ENCODE peak calls at places on chromosomes 5 and 9, in eight cellular contexts. D is sigmoid colon, M is cardiac muscle cell, V is right lobe of liver, L is astrocyte of the spinal cord, Z is epithelial cell of esophagus, E is A673, S is heart right ventricle. N is an unnamed sample.

GRCh38 chr9:126532951-126533910 is 80.5 kb upstream of the LMX1B start:
- DNase-seq in D (no peak), M (no peak), V (no peak), L (no peak), Z (no peak), E (no peak), S (no peak), N (no peak)

GRCh38 chr5:142298789-142299188 is 26.0 kb downstream of the SPRY4 start:
- DNase-seq in D (no peak), M (no peak), V (no peak), L (no peak), Z (no peak), E (no peak), S (no peak), N (no peak)

GRCh38 chr5:115309751-115310370 is 13.4 kb upstream of the CCDC112 start:
- DNase-seq in D (no peak), M (peak; percentile 42), V (no peak), L (peak; percentile 62), Z (peak; percentile 72), E (peak; percentile 52), S (no peak), N (peak; percentile 53)

GRCh38 chr9:114350636-114351396 is 21.1 kb downstream of the ORM2 start:
- DNase-seq in D (no peak), M (no peak), V (no peak), L (no peak), Z (no peak), E (no peak), S (no peak), N (no peak)

GRCh38 chr5:73327908-73328455 is 120.6 kb downstream of the FOXD1 start:
- DNase-seq in D (no peak), M (no peak), V (no peak), L (peak; percentile 48), Z (peak; percentile 64), E (no peak), S (no peak), N (peak; percentile 13)

GRCh38 chr9:78196258-78196657 is 39.6 kb upstream of the CEP78 start:
- DNase-seq in D (no peak), M (no peak), V (no peak), L (no peak), Z (no peak), E (no peak), S (no peak), N (no peak)

GRCh38 chr9:136328011-136328621 is 777 bp downstream of the GPSM1 start:
- DNase-seq in D (no peak), M (peak; percentile 24), V (no peak), L (no peak), Z (peak; percentile 55), E (no peak), S (no peak), N (peak; percentile 17)

GRCh38 chr5:147690595-147690994 is 91.9 kb downstream of the JAKMIP2 start:
- DNase-seq in D (no peak), M (peak; percentile 37), V (no peak), L (no peak), Z (peak; percentile 53), E (no peak), S (no peak), N (peak; percentile 64)

GRCh38 chr5:55081541-55081940 is 20.9 kb upstream of the GZMA start:
- DNase-seq in D (no peak), M (no peak), V (no peak), L (no peak), Z (no peak), E (no peak), S (no peak), N (no peak)

GRCh38 chr9:88303785-88304495 is 84.3 kb upstream of the SPIN1 start:
- DNase-seq in D (no peak), M (no peak), V (no peak), L (peak; percentile 9), Z (peak; percentile 2), E (peak; percentile 15), S (no peak), N (no peak)

GRCh38 chr5:132363431-132364112 is 5.9 kb upstream of the SLC22A5 start:
- DNase-seq in D (no peak), M (no peak), V (no peak), L (peak; percentile 81), Z (peak; percentile 98), E (peak; percentile 29), S (peak; percentile 69), N (peak; percentile 99)

GRCh38 chr5:178114325-178115135 is 1.2 kb downstream of the N4BP3 start:
- DNase-seq in D (no peak), M (peak; percentile 50), V (no peak), L (no peak), Z (no peak), E (no peak), S (no peak), N (no peak)

GRCh38 chr5:133807348-133807747 is 161.1 kb downstream of the C5orf15 start:
- DNase-seq in D (no peak), M (no peak), V (no peak), L (no peak), Z (no peak), E (no peak), S (no peak), N (no peak)

GRCh38 chr5:44809215-44809955 is 638 bp downstream of the MRPS30 start:
- DNase-seq in D (peak; percentile 65), M (peak; percentile 79), V (peak; percentile 70), L (peak; percentile 63), Z (peak; percentile 79), E (peak; percentile 65), S (peak; percentile 19), N (peak; percentile 64)
- TF ChIP-seq CTCF in D (no peak), M (no peak), V (no peak), L (no peak), Z (peak; percentile 5), E (no peak), S (no peak), N (no peak)

GRCh38 chr5:117590944-117591343 is 1016.3 kb upstream of the SEMA6A start:
- DNase-seq in D (no peak), M (peak; percentile 44), V (no peak), L (peak; percentile 24), Z (peak; percentile 16), E (no peak), S (no peak), N (peak; percentile 67)

GRCh38 chr5:117588611-117589010 is 1014.0 kb upstream of the SEMA6A start:
- DNase-seq in D (no peak), M (no peak), V (no peak), L (no peak), Z (no peak), E (no peak), S (no peak), N (peak; percentile 52)

GRCh38 chr5:117594165-117594564 is 1019.5 kb upstream of the SEMA6A start:
- DNase-seq in D (peak; percentile 70), M (no peak), V (no peak), L (no peak), Z (no peak), E (no peak), S (no peak), N (peak; percentile 70)
- TF ChIP-seq CTCF in D (no peak), M (no peak), V (no peak), L (no peak), Z (no peak), E (no peak), S (no peak), N (no peak)

DNA sequence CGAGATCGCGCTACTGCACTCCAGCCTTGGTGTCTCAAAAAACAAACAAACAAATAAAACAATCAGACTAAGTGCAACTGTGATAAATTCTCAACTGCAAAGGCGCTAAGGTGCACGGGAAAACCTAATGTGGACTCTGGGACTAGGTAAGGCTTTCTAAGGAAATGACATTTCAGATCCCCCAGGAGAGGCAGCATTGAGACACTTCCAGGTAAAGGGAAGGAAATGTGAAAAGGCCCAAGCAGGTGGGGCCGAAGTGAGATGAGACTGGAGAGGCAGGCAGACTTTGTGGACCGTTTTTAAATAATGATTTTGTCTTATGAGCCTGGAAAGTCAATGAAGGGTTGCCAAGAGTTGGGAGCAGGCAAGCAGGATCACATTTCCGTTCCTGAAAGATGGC is 1.9 kb upstream of the APBA1 start:
- DNase-seq in D (no peak), M (no peak), V (no peak), L (no peak), Z (peak; percentile 23), E (no peak), S (no peak), N (no peak)
- TF ChIP-seq CTCF in D (no peak), M (no peak), V (no peak), L (no peak), Z (peak; percentile 28), E (no peak), S (no peak), N (no peak)

DNA sequence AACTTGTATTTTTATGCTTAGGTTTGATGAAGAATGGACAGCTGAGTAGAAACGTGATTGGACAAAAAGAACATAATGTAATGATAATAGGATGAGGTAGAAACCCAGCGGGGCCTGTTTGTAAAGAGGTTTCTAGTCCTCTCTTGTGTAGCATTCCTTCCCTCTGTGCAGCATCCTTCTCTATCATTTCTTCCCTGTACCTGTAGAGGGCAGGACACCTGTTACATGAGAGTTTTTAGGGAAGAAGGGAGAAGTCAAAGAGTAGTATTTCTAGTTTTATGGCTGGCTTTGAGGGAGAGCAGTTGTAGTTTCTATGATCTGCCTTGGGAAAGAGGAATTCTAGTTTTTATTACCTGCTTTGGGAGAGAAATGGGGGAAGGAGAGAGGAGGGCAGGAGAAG is 162.1 kb upstream of the FST start:
- DNase-seq in D (no peak), M (no peak), V (no peak), L (no peak), Z (peak; percentile 58), E (no peak), S (no peak), N (peak; percentile 41)
- TF ChIP-seq CTCF in D (no peak), M (no peak), V (no peak), L (peak; percentile 14), Z (peak; percentile 47), E (no peak), S (no peak), N (no peak)

GRCh38 chr5:134892282-134892681 is 12.6 kb upstream of the PCBD2 start:
- DNase-seq in D (no peak), M (no peak), V (no peak), L (no peak), Z (no peak), E (no peak), S (no peak), N (no peak)

GRCh38 chr5:134893748-134894505 is 11.0 kb upstream of the PCBD2 start:
- DNase-seq in D (no peak), M (no peak), V (no peak), L (no peak), Z (no peak), E (no peak), S (no peak), N (no peak)

GRCh38 chr5:134892926-134893325 is 12.0 kb upstream of the PCBD2 start:
- DNase-seq in D (no peak), M (no peak), V (no peak), L (no peak), Z (no peak), E (no peak), S (no peak), N (no peak)

GRCh38 chr5:134889335-134889734 is 15.2 kb downstream of the TXNDC15 start:
- DNase-seq in D (no peak), M (no peak), V (no peak), L (no peak), Z (no peak), E (no peak), S (no peak), N (no peak)

DNA sequence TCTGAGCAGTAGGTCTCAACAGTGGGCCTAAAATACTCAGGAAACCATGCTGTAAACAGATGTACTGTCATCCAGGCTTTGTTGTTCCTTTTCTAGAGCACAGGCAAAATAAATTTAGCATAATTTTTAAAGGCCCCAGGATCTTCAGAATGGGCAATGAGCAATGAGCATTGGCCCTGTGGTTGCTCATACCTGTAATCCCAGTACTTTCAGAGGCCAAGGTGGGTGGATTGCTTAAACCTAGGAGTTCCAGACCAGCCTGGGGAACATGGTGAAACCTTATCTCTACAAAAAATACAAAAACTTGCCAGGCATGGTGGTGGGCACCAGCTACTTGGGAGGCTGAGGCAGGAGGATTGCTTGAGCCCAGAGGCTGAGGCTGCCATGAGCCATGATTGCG is 13.5 kb upstream of the PCBD2 start:
- DNase-seq in D (no peak), M (no peak), V (no peak), L (no peak), Z (no peak), E (no peak), S (no peak), N (no peak)
- TF ChIP-seq CTCF in D (no peak), M (no peak), V (no peak), L (no peak), Z (no peak), E (no peak), S (no peak), N (no peak)